ENCODE peak calls at places on chromosomes 16 and 17, in seven cellular contexts. V, F, Y, E, Z, K and W are unnamed samples.

GRCh38 chr17:7634384-7634783 is 4.4 kb downstream of the SHBG start:
- DNase-seq in V (peak), F (no peak), Y (no peak), E (peak), Z (no peak), K (no peak), W (no peak)

GRCh38 chr17:53628011-53628410 is 194.7 kb upstream of the KIF2B start:
- DNase-seq in V (no peak), F (no peak), Y (no peak), E (no peak), Z (no peak), K (no peak), W (no peak)

GRCh38 chr16:12899529-12900168 is 1.7 kb upstream of the SHISA9 start:
- DNase-seq in V (no peak), F (no peak), Y (no peak), E (no peak), Z (no peak), K (no peak), W (no peak)

GRCh38 chr16:14284371-14284770 is 213.3 kb downstream of the MRTFB start:
- DNase-seq in V (no peak), F (no peak), Y (no peak), E (no peak), Z (no peak), K (no peak), W (no peak)

GRCh38 chr17:13933597-13934276 is 135.6 kb upstream of the COX10 start:
- DNase-seq in V (no peak), F (peak), Y (no peak), E (no peak), Z (no peak), K (no peak), W (no peak)

GRCh38 chr16:67878846-67879245 is 5.8 kb upstream of the NRN1L start:
- DNase-seq in V (no peak), F (no peak), Y (no peak), E (no peak), Z (no peak), K (no peak), W (no peak)

GRCh38 chr17:948284-948852 is 31.2 kb downstream of the NXN start:
- DNase-seq in V (no peak), F (no peak), Y (no peak), E (no peak), Z (no peak), K (no peak), W (no peak)

GRCh38 chr17:15231851-15232516 is 33.1 kb downstream of the PMP22 start:
- DNase-seq in V (no peak), F (no peak), Y (no peak), E (no peak), Z (no peak), K (no peak), W (no peak)

GRCh38 chr17:21549107-21549687 is 143.1 kb upstream of the KCNJ18 start:
- DNase-seq in V (no peak), F (no peak), Y (no peak), E (no peak), Z (no peak), K (no peak), W (no peak)

GRCh38 chr17:5500804-5501391 is 14.5 kb downstream of the MIS12 start:
- DNase-seq in V (peak), F (peak), Y (no peak), E (peak), Z (no peak), K (peak), W (peak)

GRCh38 chr17:49748791-49749190 is 15.1 kb downstream of the FAM117A start:
- DNase-seq in V (no peak), F (no peak), Y (no peak), E (no peak), Z (no peak), K (no peak), W (no peak)

DNA sequence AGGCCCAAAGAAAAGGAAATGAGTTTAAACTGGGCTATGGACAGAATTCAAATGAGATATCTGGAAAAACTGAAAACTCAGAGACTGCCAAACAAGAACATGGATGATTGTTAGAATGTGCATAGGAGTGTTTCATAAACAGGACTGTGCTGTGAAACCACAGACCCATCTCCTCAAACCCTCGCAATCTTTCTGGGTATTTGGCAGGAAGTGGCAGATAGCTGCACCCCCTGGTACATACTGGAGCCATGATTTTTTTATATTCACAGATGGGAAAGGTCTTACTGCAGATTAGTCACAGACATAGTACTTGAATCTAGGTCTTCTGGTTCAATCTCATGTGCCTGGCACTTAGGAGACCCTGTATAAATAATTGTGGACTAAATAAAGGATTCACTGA is 145.0 kb downstream of the CCDC182 start:
- DNase-seq in V (no peak), F (no peak), Y (no peak), E (no peak), Z (no peak), K (no peak), W (no peak)
- TF ChIP-seq POLR2A in V (no peak), F (no peak), Y (no peak), E (no peak), Z (no peak), K (no peak), W (no peak)

GRCh38 chr17:75822800-75823166 is 21.4 kb downstream of the UNC13D start:
- DNase-seq in V (peak), F (peak), Y (no peak), E (no peak), Z (no peak), K (no peak), W (no peak)
- TF ChIP-seq POLR2A in V (no peak), F (no peak), Y (no peak), E (no peak), Z (no peak), K (no peak), W (no peak)

GRCh38 chr17:82848022-82848592 is 8.3 kb upstream of the ZNF750 start:
- DNase-seq in V (peak), F (no peak), Y (no peak), E (no peak), Z (no peak), K (no peak), W (no peak)

GRCh38 chr17:82846061-82846691 is 6.4 kb upstream of the ZNF750 start:
- DNase-seq in V (no peak), F (no peak), Y (no peak), E (no peak), Z (no peak), K (no peak), W (no peak)

GRCh38 chr17:82854226-82854625 is 14.4 kb upstream of the ZNF750 start:
- DNase-seq in V (no peak), F (no peak), Y (no peak), E (no peak), Z (no peak), K (no peak), W (no peak)

GRCh38 chr17:82849076-82849945 is 9.5 kb upstream of the ZNF750 start:
- DNase-seq in V (no peak), F (no peak), Y (no peak), E (no peak), Z (no peak), K (no peak), W (no peak)

GRCh38 chr17:82851381-82851780 is 11.6 kb upstream of the ZNF750 start:
- DNase-seq in V (no peak), F (no peak), Y (no peak), E (no peak), Z (no peak), K (no peak), W (no peak)
- TF ChIP-seq POLR2A in V (no peak), F (no peak), Y (no peak), E (no peak), Z (no peak), K (no peak), W (no peak)

GRCh38 chr16:20898938-20899502 is 1.1 kb downstream of the DCUN1D3 start:
- DNase-seq in V (no peak), F (no peak), Y (no peak), E (no peak), Z (no peak), K (no peak), W (no peak)

GRCh38 chr16:20900299-20901067 is at the start of the genes DCUN1D3 and LYRM1:
- DNase-seq in V (peak), F (peak), Y (peak), E (peak), Z (no peak), K (peak), W (peak)

GRCh38 chr16:20897253-20897896 is 2.8 kb downstream of the DCUN1D3 start:
- DNase-seq in V (no peak), F (no peak), Y (no peak), E (no peak), Z (no peak), K (no peak), W (no peak)

GRCh38 chr16:20899503-20900298 is 457 bp downstream of the DCUN1D3 start:
- DNase-seq in V (no peak), F (peak), Y (no peak), E (peak), Z (no peak), K (peak), W (no peak)

GRCh38 chr16:20897897-20898296 is 2.3 kb downstream of the DCUN1D3 start:
- DNase-seq in V (no peak), F (no peak), Y (no peak), E (no peak), Z (no peak), K (no peak), W (no peak)
- TF ChIP-seq POLR2A in V (no peak), F (no peak), Y (no peak), E (no peak), Z (no peak), K (no peak), W (no peak)

GRCh38 chr16:85651822-85652430 is 36.8 kb downstream of the GINS2 start:
- DNase-seq in V (peak), F (no peak), Y (no peak), E (peak), Z (no peak), K (no peak), W (no peak)

GRCh38 chr16:85649978-85650863 is 37.1 kb downstream of the GSE1 start:
- DNase-seq in V (no peak), F (no peak), Y (no peak), E (no peak), Z (no peak), K (no peak), W (no peak)

GRCh38 chr16:85652431-85653221 is 36.1 kb downstream of the GINS2 start:
- DNase-seq in V (peak), F (no peak), Y (no peak), E (peak), Z (no peak), K (no peak), W (no peak)

GRCh38 chr16:85649411-85649977 is 36.4 kb downstream of the GSE1 start:
- DNase-seq in V (no peak), F (no peak), Y (no peak), E (no peak), Z (no peak), K (no peak), W (no peak)

GRCh38 chr16:85650864-85651811 is 37.6 kb downstream of the GINS2 start:
- DNase-seq in V (peak), F (peak), Y (no peak), E (no peak), Z (no peak), K (no peak), W (no peak)
- TF ChIP-seq POLR2A in V (no peak), F (no peak), Y (no peak), E (no peak), Z (no peak), K (no peak), W (no peak)

DNA sequence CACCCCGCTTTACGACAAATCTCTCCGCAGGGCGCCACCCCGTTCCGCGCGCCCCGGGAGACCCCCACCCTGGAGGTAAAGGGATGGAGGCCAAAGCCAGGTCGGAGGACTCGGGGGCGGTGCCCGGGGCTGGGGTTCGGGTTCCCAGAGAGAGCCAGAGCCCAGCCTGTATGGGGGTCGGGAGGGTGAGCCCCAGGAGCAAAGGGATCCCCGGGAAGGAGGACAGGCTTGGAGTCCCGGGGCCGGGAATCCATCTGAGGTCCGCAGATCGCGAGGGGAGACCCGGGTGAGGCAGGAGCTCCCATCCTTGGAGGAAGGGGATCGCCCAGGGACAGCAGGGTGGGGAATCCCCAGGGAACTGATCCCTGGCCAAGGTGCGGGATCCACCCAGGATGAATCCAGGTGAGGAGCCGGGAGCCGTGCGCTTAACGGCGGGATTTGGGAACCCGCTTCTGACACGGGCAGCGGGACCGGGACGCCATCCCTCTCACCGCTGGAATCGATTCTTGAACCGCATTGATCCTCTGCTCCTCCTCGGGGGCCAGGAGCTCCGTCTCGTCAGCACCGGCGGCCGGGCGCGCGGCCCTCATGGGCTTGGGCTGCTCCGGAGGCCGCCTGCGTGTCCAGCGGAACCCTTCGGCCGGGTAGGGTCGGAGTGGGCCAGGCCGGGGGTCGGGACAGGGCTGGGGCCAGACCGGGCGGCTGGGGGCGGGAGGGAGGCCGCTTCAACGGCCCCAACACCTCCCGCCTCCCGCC is at the start of gene MMD:
- DNase-seq in V (no peak), F (peak), Y (no peak), E (no peak), Z (no peak), K (no peak), W (peak)
- TF ChIP-seq POLR2A in V (peak), F (peak), Y (peak), E (peak), Z (no peak), K (no peak), W (no peak)

DNA sequence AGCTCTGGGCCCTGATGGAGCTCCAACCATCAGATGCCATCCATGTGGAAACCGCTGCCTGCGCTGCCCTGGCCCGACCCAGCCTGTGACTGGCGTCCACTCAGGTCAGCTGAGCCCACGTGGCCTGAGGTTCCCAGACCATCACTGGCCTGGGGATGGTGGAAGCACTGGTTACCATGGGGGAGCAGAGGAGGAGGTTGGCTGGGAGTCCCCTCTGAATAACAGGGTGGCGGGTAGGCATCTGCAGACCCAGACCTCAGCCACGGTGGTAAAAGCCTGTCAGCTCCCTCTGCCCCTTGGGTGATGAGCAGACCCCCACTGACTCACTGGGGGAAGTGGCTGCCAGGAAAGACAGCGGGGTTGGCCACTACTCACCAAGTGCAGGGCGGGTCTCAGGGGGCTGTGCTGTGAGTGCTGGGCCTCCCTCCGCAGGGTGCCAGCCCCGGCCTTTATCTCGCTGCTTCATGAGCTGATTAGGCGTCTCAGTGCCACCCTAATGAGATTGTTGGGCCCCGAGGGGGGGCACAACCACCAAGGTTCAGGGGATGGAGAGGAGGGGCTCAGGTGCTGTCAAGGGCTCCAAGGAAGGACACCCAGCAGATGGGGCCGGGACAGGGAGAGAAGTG is at the start of gene PDE6G:
- DNase-seq in V (no peak), F (no peak), Y (no peak), E (no peak), Z (no peak), K (no peak), W (no peak)
- TF ChIP-seq POLR2A in V (no peak), F (no peak), Y (no peak), E (no peak), Z (no peak), K (no peak), W (no peak)

GRCh38 chr17:35238817-35239216 is 4.1 kb upstream of the SLFN5 start:
- DNase-seq in V (no peak), F (no peak), Y (no peak), E (peak), Z (no peak), K (no peak), W (no peak)

GRCh38 chr17:35241520-35241919 is 1.4 kb upstream of the SLFN5 start:
- DNase-seq in V (peak), F (peak), Y (no peak), E (no peak), Z (no peak), K (no peak), W (no peak)

GRCh38 chr17:35242158-35242804 is 591 bp upstream of the SLFN5 start:
- DNase-seq in V (peak), F (peak), Y (peak), E (peak), Z (no peak), K (peak), W (peak)

GRCh38 chr17:35239823-35240222 is 3.0 kb upstream of the SLFN5 start:
- DNase-seq in V (no peak), F (no peak), Y (no peak), E (no peak), Z (no peak), K (no peak), W (no peak)

GRCh38 chr17:35240861-35241260 is 2.0 kb upstream of the SLFN5 start:
- DNase-seq in V (no peak), F (no peak), Y (no peak), E (no peak), Z (no peak), K (no peak), W (no peak)
- TF ChIP-seq POLR2A in V (no peak), F (no peak), Y (no peak), E (no peak), Z (no peak), K (no peak), W (no peak)

GRCh38 chr16:84504420-84505248 is at the start of gene MEAK7:
- DNase-seq in V (peak), F (peak), Y (peak), E (peak), Z (no peak), K (peak), W (peak)
- TF ChIP-seq POLR2A in V (peak), F (peak), Y (peak), E (peak), Z (peak), K (no peak), W (no peak)

GRCh38 chr16:87927195-87927562 is 9.2 kb downstream of the CA5A start:
- DNase-seq in V (no peak), F (no peak), Y (no peak), E (no peak), Z (no peak), K (no peak), W (no peak)

GRCh38 chr16:87922250-87922871 is 14.0 kb downstream of the CA5A start:
- DNase-seq in V (no peak), F (peak), Y (no peak), E (no peak), Z (no peak), K (no peak), W (no peak)

GRCh38 chr16:87926246-87927194 is 9.8 kb downstream of the CA5A start:
- DNase-seq in V (no peak), F (no peak), Y (no peak), E (no peak), Z (no peak), K (no peak), W (no peak)

GRCh38 chr16:87924937-87925670 is 11.2 kb downstream of the CA5A start:
- DNase-seq in V (no peak), F (no peak), Y (no peak), E (no peak), Z (no peak), K (no peak), W (no peak)

GRCh38 chr16:87924041-87924851 is 12.1 kb downstream of the CA5A start:
- DNase-seq in V (no peak), F (no peak), Y (no peak), E (no peak), Z (no peak), K (no peak), W (no peak)
- TF ChIP-seq POLR2A in V (no peak), F (no peak), Y (no peak), E (no peak), Z (no peak), K (no peak), W (no peak)